ENCODE peak calls at places on chromosome 17, in eight cellular contexts. One of them, this sample, is unnamed.
A peak's percentile ranks its signal among the peaks of the same experiment; 100 is the strongest.

GRCh38 chr17:81260171-81260570 is 21.1 kb downstream of the NDUFAF8 start:
- DNase-seq in endothelial cell of umbilical vein: no peak
- DNase-seq in CD4-positive, alpha-beta memory T cell: no peak
- DNase-seq in right lobe of liver: no peak
- DNase-seq in Peyer's patch: no peak
- DNase-seq in tibial artery: no peak
- DNase-seq in GM23248: no peak
- DNase-seq in A673: no peak
- DNase-seq in this sample: no peak

GRCh38 chr17:82146663-82147654 is 48.9 kb upstream of the FASN start:
- DNase-seq in endothelial cell of umbilical vein: no peak
- DNase-seq in CD4-positive, alpha-beta memory T cell: no peak
- DNase-seq in right lobe of liver: no peak
- DNase-seq in Peyer's patch: no peak
- DNase-seq in tibial artery: no peak
- DNase-seq in GM23248: no peak
- DNase-seq in A673: no peak
- DNase-seq in this sample: no peak

GRCh38 chr17:15462962-15463361 is 4.5 kb downstream of the CDRT4 start:
- DNase-seq in endothelial cell of umbilical vein: no peak
- DNase-seq in CD4-positive, alpha-beta memory T cell: no peak
- DNase-seq in right lobe of liver: no peak
- DNase-seq in Peyer's patch: no peak
- DNase-seq in tibial artery: no peak
- DNase-seq in GM23248: peak; percentile 69
- DNase-seq in A673: no peak
- DNase-seq in this sample: peak; percentile 80

GRCh38 chr17:36127882-36128369 is 24.3 kb downstream of the CCL4 start:
- DNase-seq in endothelial cell of umbilical vein: no peak
- DNase-seq in CD4-positive, alpha-beta memory T cell: no peak
- DNase-seq in right lobe of liver: no peak
- DNase-seq in Peyer's patch: no peak
- DNase-seq in tibial artery: no peak
- DNase-seq in GM23248: no peak
- DNase-seq in A673: no peak
- DNase-seq in this sample: no peak

GRCh38 chr17:27318633-27319032 is 24.7 kb downstream of the WSB1 start:
- DNase-seq in endothelial cell of umbilical vein: no peak
- DNase-seq in CD4-positive, alpha-beta memory T cell: no peak
- DNase-seq in right lobe of liver: no peak
- DNase-seq in Peyer's patch: no peak
- DNase-seq in tibial artery: no peak
- DNase-seq in GM23248: no peak
- DNase-seq in A673: no peak
- DNase-seq in this sample: no peak

GRCh38 chr17:68519911-68520310 is 7.7 kb downstream of the PRKAR1A start:
- DNase-seq in endothelial cell of umbilical vein: no peak
- DNase-seq in CD4-positive, alpha-beta memory T cell: no peak
- DNase-seq in right lobe of liver: no peak
- DNase-seq in Peyer's patch: no peak
- DNase-seq in tibial artery: no peak
- DNase-seq in GM23248: no peak
- DNase-seq in A673: no peak
- DNase-seq in this sample: peak; percentile 27

GRCh38 chr17:30524847-30525246 is 47.6 kb downstream of the GOSR1 start:
- DNase-seq in endothelial cell of umbilical vein: no peak
- DNase-seq in CD4-positive, alpha-beta memory T cell: no peak
- DNase-seq in right lobe of liver: no peak
- DNase-seq in Peyer's patch: no peak
- DNase-seq in tibial artery: no peak
- DNase-seq in GM23248: peak; percentile 44
- DNase-seq in A673: no peak
- DNase-seq in this sample: peak; percentile 41

GRCh38 chr17:70394430-70394829 is 225.1 kb downstream of the KCNJ2 start:
- DNase-seq in endothelial cell of umbilical vein: no peak
- DNase-seq in CD4-positive, alpha-beta memory T cell: no peak
- DNase-seq in right lobe of liver: no peak
- DNase-seq in Peyer's patch: no peak
- DNase-seq in tibial artery: no peak
- DNase-seq in GM23248: no peak
- DNase-seq in A673: peak; percentile 2
- DNase-seq in this sample: no peak

GRCh38 chr17:11852911-11853310 is 144.4 kb downstream of the ZNF18 start:
- DNase-seq in endothelial cell of umbilical vein: no peak
- DNase-seq in CD4-positive, alpha-beta memory T cell: no peak
- DNase-seq in right lobe of liver: no peak
- DNase-seq in Peyer's patch: no peak
- DNase-seq in tibial artery: no peak
- DNase-seq in GM23248: peak; percentile 1
- DNase-seq in A673: no peak
- DNase-seq in this sample: no peak

GRCh38 chr17:229130-229944 is 47.9 kb upstream of the DOC2B start:
- DNase-seq in endothelial cell of umbilical vein: peak; percentile 49
- DNase-seq in CD4-positive, alpha-beta memory T cell: no peak
- DNase-seq in right lobe of liver: peak; percentile 36
- DNase-seq in Peyer's patch: peak; percentile 37
- DNase-seq in tibial artery: no peak
- DNase-seq in GM23248: no peak
- DNase-seq in A673: no peak
- DNase-seq in this sample: peak; percentile 7

GRCh38 chr17:77488531-77489238 is 347.9 kb downstream of the SEC14L1 start:
- DNase-seq in endothelial cell of umbilical vein: no peak
- DNase-seq in CD4-positive, alpha-beta memory T cell: no peak
- DNase-seq in right lobe of liver: peak; percentile 56
- DNase-seq in Peyer's patch: no peak
- DNase-seq in tibial artery: no peak
- DNase-seq in GM23248: no peak
- DNase-seq in A673: no peak
- DNase-seq in this sample: no peak

GRCh38 chr17:12457493-12457892 is 208.2 kb upstream of the MYOCD start:
- DNase-seq in endothelial cell of umbilical vein: no peak
- DNase-seq in CD4-positive, alpha-beta memory T cell: no peak
- DNase-seq in right lobe of liver: no peak
- DNase-seq in Peyer's patch: no peak
- DNase-seq in tibial artery: no peak
- DNase-seq in GM23248: peak; percentile 1
- DNase-seq in A673: no peak
- DNase-seq in this sample: peak; percentile 13

GRCh38 chr17:71922439-71922838 is 198.4 kb upstream of the SOX9 start:
- DNase-seq in endothelial cell of umbilical vein: no peak
- DNase-seq in CD4-positive, alpha-beta memory T cell: no peak
- DNase-seq in right lobe of liver: no peak
- DNase-seq in Peyer's patch: no peak
- DNase-seq in tibial artery: no peak
- DNase-seq in GM23248: peak; percentile 81
- DNase-seq in A673: no peak
- DNase-seq in this sample: peak; percentile 89

GRCh38 chr17:15422392-15422957 is 44.9 kb downstream of the CDRT4 start:
- DNase-seq in endothelial cell of umbilical vein: no peak
- DNase-seq in CD4-positive, alpha-beta memory T cell: no peak
- DNase-seq in right lobe of liver: no peak
- DNase-seq in Peyer's patch: no peak
- DNase-seq in tibial artery: peak; percentile 35
- DNase-seq in GM23248: no peak
- DNase-seq in A673: no peak
- DNase-seq in this sample: no peak

GRCh38 chr17:77022766-77023165 is 118.0 kb upstream of the SEC14L1 start:
- DNase-seq in endothelial cell of umbilical vein: no peak
- DNase-seq in CD4-positive, alpha-beta memory T cell: no peak
- DNase-seq in right lobe of liver: no peak
- DNase-seq in Peyer's patch: no peak
- DNase-seq in tibial artery: no peak
- DNase-seq in GM23248: no peak
- DNase-seq in A673: no peak
- DNase-seq in this sample: no peak

GRCh38 chr17:21275047-21275578 is 9.4 kb upstream of the MAP2K3 start:
- DNase-seq in endothelial cell of umbilical vein: no peak
- DNase-seq in CD4-positive, alpha-beta memory T cell: no peak
- DNase-seq in right lobe of liver: no peak
- DNase-seq in Peyer's patch: no peak
- DNase-seq in tibial artery: no peak
- DNase-seq in GM23248: no peak
- DNase-seq in A673: no peak
- DNase-seq in this sample: no peak

GRCh38 chr17:17724307-17724921 is 43.2 kb downstream of the RAI1 start:
- DNase-seq in endothelial cell of umbilical vein: peak; percentile 77
- DNase-seq in CD4-positive, alpha-beta memory T cell: no peak
- DNase-seq in right lobe of liver: peak; percentile 62
- DNase-seq in Peyer's patch: no peak
- DNase-seq in tibial artery: no peak
- DNase-seq in GM23248: peak; percentile 51
- DNase-seq in A673: peak; percentile 54
- DNase-seq in this sample: peak; percentile 55

GRCh38 chr17:64378890-64379354 is 11.7 kb downstream of the PECAM1 start:
- DNase-seq in endothelial cell of umbilical vein: peak; percentile 83
- DNase-seq in CD4-positive, alpha-beta memory T cell: no peak
- DNase-seq in right lobe of liver: no peak
- DNase-seq in Peyer's patch: peak; percentile 47
- DNase-seq in tibial artery: peak; percentile 11
- DNase-seq in GM23248: no peak
- DNase-seq in A673: no peak
- DNase-seq in this sample: no peak

GRCh38 chr17:13477180-13477611 is 124.5 kb downstream of the HS3ST3A1 start:
- DNase-seq in endothelial cell of umbilical vein: no peak
- DNase-seq in CD4-positive, alpha-beta memory T cell: no peak
- DNase-seq in right lobe of liver: no peak
- DNase-seq in Peyer's patch: no peak
- DNase-seq in tibial artery: no peak
- DNase-seq in GM23248: peak; percentile 74
- DNase-seq in A673: no peak
- DNase-seq in this sample: peak; percentile 73

GRCh38 chr17:58324409-58325288 is 3.9 kb downstream of the TSPOAP1 start:
- DNase-seq in endothelial cell of umbilical vein: no peak
- DNase-seq in CD4-positive, alpha-beta memory T cell: no peak
- DNase-seq in right lobe of liver: peak; percentile 62
- DNase-seq in Peyer's patch: no peak
- DNase-seq in tibial artery: no peak
- DNase-seq in GM23248: peak; percentile 48
- DNase-seq in A673: peak; percentile 35
- DNase-seq in this sample: no peak

GRCh38 chr17:68718924-68719323 is 117.8 kb upstream of the FAM20A start:
- DNase-seq in endothelial cell of umbilical vein: no peak
- DNase-seq in CD4-positive, alpha-beta memory T cell: no peak
- DNase-seq in right lobe of liver: no peak
- DNase-seq in Peyer's patch: no peak
- DNase-seq in tibial artery: no peak
- DNase-seq in GM23248: no peak
- DNase-seq in A673: no peak
- DNase-seq in this sample: no peak

GRCh38 chr17:79631640-79632431 is 21.0 kb upstream of the RBFOX3 start:
- DNase-seq in endothelial cell of umbilical vein: no peak
- DNase-seq in CD4-positive, alpha-beta memory T cell: no peak
- DNase-seq in right lobe of liver: peak; percentile 19
- DNase-seq in Peyer's patch: peak; percentile 6
- DNase-seq in tibial artery: peak; percentile 28
- DNase-seq in GM23248: no peak
- DNase-seq in A673: no peak
- DNase-seq in this sample: no peak

GRCh38 chr17:79294459-79295071 is 219.9 kb downstream of the ENGASE start:
- DNase-seq in endothelial cell of umbilical vein: peak; percentile 56
- DNase-seq in CD4-positive, alpha-beta memory T cell: peak; percentile 23
- DNase-seq in right lobe of liver: peak; percentile 70
- DNase-seq in Peyer's patch: peak; percentile 54
- DNase-seq in tibial artery: no peak
- DNase-seq in GM23248: peak; percentile 57
- DNase-seq in A673: peak; percentile 59
- DNase-seq in this sample: peak; percentile 18

GRCh38 chr17:48814504-48814903 is 2.5 kb downstream of the TTLL6 start:
- DNase-seq in endothelial cell of umbilical vein: peak; percentile 53
- DNase-seq in CD4-positive, alpha-beta memory T cell: peak; percentile 62
- DNase-seq in right lobe of liver: no peak
- DNase-seq in Peyer's patch: peak; percentile 83
- DNase-seq in tibial artery: no peak
- DNase-seq in GM23248: peak; percentile 64
- DNase-seq in A673: peak; percentile 81
- DNase-seq in this sample: peak; percentile 3

GRCh38 chr17:73155410-73156165 is 9.2 kb upstream of the SSTR2 start:
- DNase-seq in endothelial cell of umbilical vein: no peak
- DNase-seq in CD4-positive, alpha-beta memory T cell: no peak
- DNase-seq in right lobe of liver: no peak
- DNase-seq in Peyer's patch: no peak
- DNase-seq in tibial artery: no peak
- DNase-seq in GM23248: no peak
- DNase-seq in A673: no peak
- DNase-seq in this sample: no peak

GRCh38 chr17:38746893-38747384 is 1.2 kb downstream of the PCGF2 start:
- DNase-seq in endothelial cell of umbilical vein: no peak
- DNase-seq in CD4-positive, alpha-beta memory T cell: no peak
- DNase-seq in right lobe of liver: no peak
- DNase-seq in Peyer's patch: no peak
- DNase-seq in tibial artery: no peak
- DNase-seq in GM23248: peak; percentile 41
- DNase-seq in A673: no peak
- DNase-seq in this sample: no peak
- H3K4me1 ChIP-seq in endothelial cell of umbilical vein: peaks cover 55% of the 10 kb centered on the region
- H3K4me1 ChIP-seq in CD4-positive, alpha-beta memory T cell: peaks cover 46% of the 10 kb centered on the region
- H3K4me1 ChIP-seq in right lobe of liver: no peaks in the 10 kb centered on the region
- H3K4me1 ChIP-seq in Peyer's patch: peaks cover 67% of the 10 kb centered on the region
- H3K4me1 ChIP-seq in tibial artery: no peaks in the 10 kb centered on the region
- H3K4me1 ChIP-seq in GM23248: peaks cover 23% of the 10 kb centered on the region
- H3K4me1 ChIP-seq in A673: peaks cover 33% of the 10 kb centered on the region
- H3K4me1 ChIP-seq in this sample: peaks cover 50% of the 10 kb centered on the region

DNA sequence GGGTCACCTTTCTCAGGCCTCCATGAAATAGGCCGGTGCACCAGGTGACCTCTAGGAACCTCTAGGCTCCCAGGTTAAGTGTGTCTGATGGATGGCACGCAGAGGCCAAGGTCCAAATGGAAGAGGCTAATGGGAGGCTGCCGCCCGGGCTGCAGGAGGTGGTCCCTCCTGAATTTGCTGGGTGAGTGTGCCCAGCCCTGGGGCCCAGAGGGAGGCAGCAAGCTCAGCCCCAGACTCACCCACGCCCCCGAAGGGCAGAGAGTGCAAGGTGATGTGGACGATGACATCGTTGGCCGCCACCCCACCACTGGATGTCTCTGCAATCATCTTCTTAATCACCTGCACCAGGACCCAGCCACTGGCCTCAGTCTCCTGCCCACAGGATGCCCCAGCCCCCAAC is 9.3 kb downstream of the ALDH3A1 start:
- DNase-seq in endothelial cell of umbilical vein: no peak
- DNase-seq in CD4-positive, alpha-beta memory T cell: no peak
- DNase-seq in right lobe of liver: no peak
- DNase-seq in Peyer's patch: no peak
- DNase-seq in tibial artery: no peak
- DNase-seq in GM23248: no peak
- DNase-seq in A673: no peak
- DNase-seq in this sample: no peak
- H3K4me1 ChIP-seq in endothelial cell of umbilical vein: no peaks in the 10 kb centered on the region
- H3K4me1 ChIP-seq in CD4-positive, alpha-beta memory T cell: no peaks in the 10 kb centered on the region
- H3K4me1 ChIP-seq in right lobe of liver: no peaks in the 10 kb centered on the region
- H3K4me1 ChIP-seq in Peyer's patch: peaks cover 22% of the 10 kb centered on the region
- H3K4me1 ChIP-seq in tibial artery: no peaks in the 10 kb centered on the region
- H3K4me1 ChIP-seq in GM23248: no peaks in the 10 kb centered on the region
- H3K4me1 ChIP-seq in A673: no peaks in the 10 kb centered on the region
- H3K4me1 ChIP-seq in this sample: no peaks in the 10 kb centered on the region

GRCh38 chr17:32558328-32558955 is 71.6 kb downstream of the CDK5R1 start:
- DNase-seq in endothelial cell of umbilical vein: peak; percentile 11
- DNase-seq in CD4-positive, alpha-beta memory T cell: no peak
- DNase-seq in right lobe of liver: no peak
- DNase-seq in Peyer's patch: no peak
- DNase-seq in tibial artery: no peak
- DNase-seq in GM23248: no peak
- DNase-seq in A673: no peak
- DNase-seq in this sample: no peak
- H3K4me1 ChIP-seq in endothelial cell of umbilical vein: peaks cover 6% of the 10 kb centered on the region
- H3K4me1 ChIP-seq in CD4-positive, alpha-beta memory T cell: peaks cover 25% of the 10 kb centered on the region
- H3K4me1 ChIP-seq in right lobe of liver: no peaks in the 10 kb centered on the region
- H3K4me1 ChIP-seq in Peyer's patch: no peaks in the 10 kb centered on the region
- H3K4me1 ChIP-seq in tibial artery: no peaks in the 10 kb centered on the region
- H3K4me1 ChIP-seq in GM23248: no peaks in the 10 kb centered on the region
- H3K4me1 ChIP-seq in A673: no peaks in the 10 kb centered on the region
- H3K4me1 ChIP-seq in this sample: no peaks in the 10 kb centered on the region

GRCh38 chr17:4537451-4538235 is 17.5 kb downstream of the MYBBP1A start:
- DNase-seq in endothelial cell of umbilical vein: no peak
- DNase-seq in CD4-positive, alpha-beta memory T cell: no peak
- DNase-seq in right lobe of liver: no peak
- DNase-seq in Peyer's patch: no peak
- DNase-seq in tibial artery: no peak
- DNase-seq in GM23248: peak; percentile 15
- DNase-seq in A673: no peak
- DNase-seq in this sample: no peak
- H3K4me1 ChIP-seq in endothelial cell of umbilical vein: peaks cover 66% of the 10 kb centered on the region
- H3K4me1 ChIP-seq in CD4-positive, alpha-beta memory T cell: no peaks in the 10 kb centered on the region
- H3K4me1 ChIP-seq in right lobe of liver: no peaks in the 10 kb centered on the region
- H3K4me1 ChIP-seq in Peyer's patch: peaks cover 59% of the 10 kb centered on the region
- H3K4me1 ChIP-seq in tibial artery: peaks cover 10% of the 10 kb centered on the region
- H3K4me1 ChIP-seq in GM23248: no peaks in the 10 kb centered on the region
- H3K4me1 ChIP-seq in A673: peaks cover 5% of the 10 kb centered on the region
- H3K4me1 ChIP-seq in this sample: peaks cover 3% of the 10 kb centered on the region